ENCODE peak calls at places on chromosomes 13 and 19, in nine cellular contexts. K, G, X, N, R, O, E, L and Z are unnamed samples.

GRCh38 chr13:99975626-99976025 is 4.1 kb upstream of the ZIC5 start:
- DNase-seq in L (no peak), X (no peak), K (peak), R (no peak), N (no peak), E (no peak), O (no peak), G (no peak), Z (no peak)

GRCh38 chr19:55526216-55527196 is 10.4 kb downstream of the SBK2 start:
- DNase-seq in L (no peak), K (no peak), E (no peak), N (peak), G (no peak), O (peak), R (no peak), X (peak), Z (no peak)

GRCh38 chr19:57348136-57348535 is 2.9 kb upstream of the ZNF304 start:
- DNase-seq in R (no peak), G (no peak), K (no peak), N (peak), O (no peak), E (no peak), X (no peak), L (no peak), Z (no peak)

GRCh38 chr19:29840066-29840950 is 28.5 kb downstream of the CCNE1 start:
- DNase-seq in G (no peak), N (no peak), K (no peak), L (no peak), X (no peak), E (no peak), O (no peak), R (no peak), Z (no peak)

GRCh38 chr19:10104665-10105221 is 1.4 kb upstream of the PPAN start:
- DNase-seq in K (no peak), O (no peak), E (peak), G (peak), N (no peak), R (peak), L (peak), X (no peak), Z (peak)

GRCh38 chr19:13051581-13052165 is 51.0 kb downstream of the LYL1 start:
- DNase-seq in E (no peak), O (peak), R (no peak), K (peak), X (no peak), G (no peak), N (no peak), L (no peak), Z (no peak)

GRCh38 chr19:4390862-4391693 is 9.3 kb downstream of the SH3GL1 start:
- DNase-seq in L (no peak), X (no peak), N (peak), E (no peak), K (no peak), O (no peak), R (no peak), G (no peak), Z (no peak)

GRCh38 chr19:33374406-33374703 is 846 bp downstream of the CEBPG start:
- DNase-seq in R (no peak), O (no peak), G (no peak), X (no peak), E (no peak), L (peak), K (no peak), N (peak), Z (no peak)

GRCh38 chr19:17718988-17719711 is at the start of gene MAP1S:
- DNase-seq in X (peak), K (peak), E (peak), R (peak), N (peak), O (peak), L (peak), G (peak), Z (peak)

GRCh38 chr19:5968431-5969373 is 9.2 kb downstream of the RANBP3 start:
- DNase-seq in N (no peak), G (no peak), L (no peak), X (no peak), O (no peak), K (peak), R (no peak), E (no peak), Z (no peak)

GRCh38 chr13:109389892-109390345 is 396.5 kb downstream of the IRS2 start:
- DNase-seq in X (no peak), O (no peak), G (no peak), R (no peak), E (no peak), N (no peak), L (no peak), K (no peak), Z (no peak)

GRCh38 chr19:47507924-47508553 is 6.8 kb downstream of the NAPA start:
- DNase-seq in G (no peak), K (no peak), N (no peak), R (no peak), X (no peak), E (no peak), O (no peak), L (no peak), Z (no peak)

GRCh38 chr13:90534617-90535340 is 812.7 kb upstream of the MIR17HG start:
- DNase-seq in O (no peak), K (no peak), E (no peak), X (no peak), G (no peak), N (no peak), R (no peak), L (no peak), Z (no peak)

GRCh38 chr19:53785196-53785889 is 38.8 kb downstream of the NLRP12 start:
- DNase-seq in X (no peak), L (no peak), G (no peak), N (no peak), R (no peak), O (no peak), E (no peak), K (no peak), Z (no peak)

GRCh38 chr13:85243831-85244230 is 555.4 kb downstream of the SLITRK6 start:
- DNase-seq in R (no peak), N (peak), L (no peak), X (no peak), E (no peak), G (no peak), K (no peak), O (no peak), Z (no peak)

GRCh38 chr19:57362997-57363705 is at the start of the genes TRAPPC2B and ZNF547:
- DNase-seq in L (peak), G (peak), O (peak), X (peak), E (peak), R (peak), K (peak), N (peak), Z (peak)

GRCh38 chr19:49020342-49020741 is 3.5 kb upstream of the LHB start:
- DNase-seq in R (no peak), O (no peak), G (no peak), X (no peak), N (no peak), K (peak), L (no peak), E (no peak), Z (no peak)

GRCh38 chr19:6720369-6721112 is at the start of gene C3:
- DNase-seq in G (no peak), R (no peak), L (no peak), O (no peak), K (no peak), X (peak), E (no peak), N (peak), Z (no peak)

GRCh38 chr19:12974301-12975220 is 5.2 kb downstream of the DAND5 start:
- DNase-seq in L (no peak), K (no peak), O (no peak), E (no peak), X (no peak), N (no peak), G (no peak), R (no peak), Z (no peak)

GRCh38 chr19:1904385-1905070 is 671 bp upstream of the ADAT3 start:
- DNase-seq in N (peak), L (no peak), K (peak), O (peak), X (no peak), G (no peak), R (no peak), E (no peak), Z (no peak)

GRCh38 chr13:93007928-93008327 is 218.7 kb upstream of the GPC6 start:
- DNase-seq in K (no peak), O (no peak), E (no peak), L (no peak), X (no peak), R (no peak), G (no peak), N (no peak), Z (no peak)

GRCh38 chr13:46232281-46232680 is 20.6 kb downstream of the LRRC63 start:
- DNase-seq in L (no peak), R (no peak), G (no peak), N (peak), E (no peak), X (no peak), K (no peak), O (no peak), Z (no peak)

GRCh38 chr13:113489549-113490495 is 689 bp downstream of the DCUN1D2 start:
- DNase-seq in N (peak), E (peak), G (peak), L (peak), X (peak), K (peak), R (peak), O (peak), Z (peak)

GRCh38 chr19:48036765-48037164 is 7.1 kb downstream of the CABP5 start:
- DNase-seq in N (no peak), E (no peak), K (no peak), X (no peak), L (no peak), O (no peak), R (no peak), G (no peak), Z (no peak)